ENCODE peak calls at places on chromosomes 13 and 19, in four cellular contexts. C is CD8-positive, alpha-beta memory T cell; F is kidney; Q is heart left ventricle. B is an unnamed sample.

GRCh38 chr19:36169084-36169760 is 17.0 kb upstream of the COX7A1 start:
- DNase-seq in F (no peak), C (no peak), Q (no peak), B (no peak)

GRCh38 chr19:35513975-35514809 is 743 bp upstream of the DMKN start:
- DNase-seq in C (no peak), Q (no peak), F (no peak), B (no peak)

GRCh38 chr19:10593820-10594637 is 6.9 kb upstream of the AP1M2 start:
- DNase-seq in C (no peak), F (peak; percentile 82), Q (no peak), B (no peak)

GRCh38 chr13:19845758-19846157 is 17.7 kb downstream of the ZMYM5 start:
- DNase-seq in C (no peak), F (no peak), Q (no peak), B (peak; percentile 91)

GRCh38 chr13:111567637-111568036 is 247.2 kb downstream of the TEX29 start:
- DNase-seq in Q (no peak), F (peak; percentile 46), C (no peak), B (no peak)

GRCh38 chr19:6429419-6430221 is 3.9 kb downstream of the SLC25A41 start:
- DNase-seq in Q (no peak), C (no peak), F (no peak), B (no peak)

GRCh38 chr13:90362718-90363117 is 984.8 kb upstream of the MIR17HG start:
- DNase-seq in Q (no peak), C (no peak), F (no peak), B (peak; percentile 19)

GRCh38 chr13:43787998-43788397 is 1.2 kb upstream of the ENOX1 start:
- DNase-seq in F (no peak), Q (no peak), C (no peak), B (no peak)

GRCh38 chr13:40777166-40777956 is 6.4 kb upstream of the MRPS31 start:
- DNase-seq in Q (no peak), C (peak; percentile 41), F (no peak), B (no peak)

GRCh38 chr19:11624064-11624463 is 26.8 kb downstream of the ZNF627 start:
- DNase-seq in Q (no peak), F (no peak), C (no peak), B (no peak)

GRCh38 chr13:32201809-32202208 is 113.4 kb downstream of the ZAR1L start:
- DNase-seq in Q (no peak), F (no peak), C (no peak), B (no peak)

GRCh38 chr19:15122331-15123030 is 15.3 kb downstream of the SYDE1 start:
- DNase-seq in Q (no peak), F (no peak), C (no peak), B (no peak)

GRCh38 chr13:113776231-113777125 is 17.5 kb downstream of the TMEM255B start:
- DNase-seq in C (no peak), Q (no peak), F (no peak), B (no peak)

GRCh38 chr19:16825312-16826168 is 3.7 kb upstream of the SIN3B start:
- DNase-seq in F (no peak), C (no peak), Q (peak; percentile 65), B (peak; percentile 69)

GRCh38 chr13:112958127-112958989 is 10.7 kb upstream of the MCF2L start:
- DNase-seq in F (peak; percentile 67), Q (no peak), C (no peak), B (no peak)

GRCh38 chr19:47702671-47703070 is 10.6 kb upstream of the EHD2 start:
- DNase-seq in F (no peak), Q (no peak), C (no peak), B (no peak)

GRCh38 chr13:109200556-109200955 is 571.1 kb downstream of the MYO16 start:
- DNase-seq in C (no peak), Q (no peak), F (no peak), B (no peak)

GRCh38 chr19:40989453-40989852 is 1.6 kb upstream of the CYP2B6 start:
- DNase-seq in F (no peak), C (no peak), Q (no peak), B (no peak)

GRCh38 chr13:98443329-98443728 is 133.6 kb downstream of the STK24 start:
- DNase-seq in Q (no peak), C (no peak), F (peak; percentile 73), B (peak; percentile 49)

GRCh38 chr19:32104465-32105235 is 240.8 kb upstream of the ZNF507 start:
- DNase-seq in F (no peak), Q (no peak), C (no peak), B (no peak)

GRCh38 chr19:13053761-13054604 is 48.7 kb downstream of the LYL1 start:
- DNase-seq in F (peak; percentile 96), Q (peak; percentile 93), C (no peak), B (peak; percentile 83)

GRCh38 chr13:28792992-28793391 is 27.1 kb upstream of the MTUS2 start:
- DNase-seq in Q (no peak), F (no peak), C (no peak), B (peak; percentile 31)

GRCh38 chr13:53170910-53171309 is 142.3 kb downstream of the OLFM4 start:
- DNase-seq in F (no peak), C (no peak), Q (no peak), B (no peak)

GRCh38 chr13:59112375-59112774 is 1051.4 kb downstream of the DIAPH3 start:
- DNase-seq in F (no peak), C (no peak), Q (peak; percentile 13), B (peak; percentile 2)

GRCh38 chr19:42022616-42023015 is 28.6 kb upstream of the ATP1A3 start:
- DNase-seq in C (no peak), F (no peak), Q (peak; percentile 18), B (no peak)

GRCh38 chr19:42023121-42023942 is 29.3 kb upstream of the ATP1A3 start:
- DNase-seq in F (no peak), Q (no peak), C (no peak), B (no peak)

GRCh38 chr19:42021185-42021584 is 27.2 kb upstream of the ATP1A3 start:
- DNase-seq in C (no peak), Q (no peak), F (no peak), B (no peak)

GRCh38 chr19:42017040-42017439 is 23.0 kb upstream of the ATP1A3 start:
- DNase-seq in C (no peak), F (no peak), Q (no peak), B (no peak)

DNA sequence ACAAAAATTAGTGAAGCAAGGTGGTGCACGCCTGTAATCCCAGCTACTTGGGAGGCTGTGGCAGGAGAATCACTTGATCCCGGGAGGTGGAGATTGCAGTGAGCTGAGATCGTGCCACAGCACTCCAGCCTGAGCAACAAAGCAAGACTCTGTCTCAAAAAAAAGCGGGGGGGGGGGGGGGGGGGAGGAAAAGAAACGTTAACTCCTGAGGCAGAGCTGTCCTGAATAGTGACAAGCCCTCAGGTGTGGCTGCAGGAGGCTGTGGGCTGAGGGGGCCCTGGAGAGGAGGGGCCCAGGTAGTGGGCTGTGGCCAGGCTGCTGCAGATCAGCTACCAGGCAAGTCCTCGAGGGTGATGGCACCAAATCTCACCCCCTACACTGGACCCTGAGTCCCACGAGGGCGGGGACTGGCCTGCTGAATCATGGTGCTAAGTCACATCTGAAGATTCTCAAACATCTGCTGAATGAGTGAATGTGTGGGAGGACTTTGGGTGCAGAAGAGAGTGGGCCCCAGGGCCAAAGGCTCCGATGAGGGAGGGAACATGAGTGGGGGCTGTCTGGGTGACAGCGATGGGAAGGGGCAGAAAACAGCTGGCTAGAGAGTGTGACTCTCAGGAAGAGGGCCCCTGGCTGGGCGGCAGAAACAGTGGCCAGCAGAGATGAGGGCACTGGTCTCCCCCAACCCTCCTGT is 24.6 kb upstream of the ATP1A3 start:
- DNase-seq in Q (no peak), C (no peak), F (no peak), B (no peak)
- H3K4me3 ChIP-seq in Q (no peak overlapping the region), C (no peak overlapping the region), F (no peak overlapping the region), B (no peak overlapping the region)

DNA sequence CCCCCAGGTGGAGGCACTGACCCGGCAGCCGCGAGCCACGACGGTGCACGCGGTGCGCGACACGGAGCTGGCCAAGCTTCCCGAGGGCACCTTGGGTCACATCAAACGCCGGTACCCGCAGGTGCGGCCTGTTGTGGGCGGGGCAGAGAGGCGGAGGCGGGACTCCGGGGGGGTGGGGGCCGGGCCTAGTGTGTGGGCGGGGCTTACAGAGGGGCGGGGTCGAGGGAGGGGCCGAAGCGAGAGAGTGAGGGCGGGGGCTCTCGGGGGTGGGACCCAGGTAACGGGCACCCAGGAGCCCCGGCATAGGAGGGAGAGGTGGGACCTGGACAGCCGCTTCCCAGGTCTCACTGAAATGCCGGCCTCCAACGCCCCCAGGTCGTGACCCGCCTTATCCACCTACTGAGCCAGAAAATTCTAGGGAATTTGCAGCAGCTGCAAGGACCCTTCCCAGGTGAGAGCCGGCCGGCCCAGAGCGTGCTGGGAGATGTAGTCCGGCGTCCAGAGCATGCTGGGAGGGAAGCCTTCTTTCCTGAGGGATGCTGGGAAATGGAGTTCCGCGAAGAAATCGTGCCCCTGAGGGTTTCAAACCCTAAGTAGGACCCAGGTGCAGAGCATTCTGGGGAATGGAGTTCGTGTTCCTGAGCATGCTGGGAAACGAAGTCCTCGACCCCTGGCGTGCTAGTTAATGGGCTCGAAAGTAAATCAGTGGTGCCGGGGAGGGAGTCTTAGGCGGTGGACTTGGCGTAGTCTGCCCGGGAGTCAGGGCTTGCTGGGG is 15.7 kb downstream of the PNPLA6 start:
- DNase-seq in Q (peak; percentile 65), F (peak; percentile 92), C (peak; percentile 20), B (no peak)
- H3K4me3 ChIP-seq in Q (no peak overlapping the region), F (peak overlapping the region; percentile 34), C (no peak overlapping the region), B (no peak overlapping the region)

GRCh38 chr19:4327877-4328242 is 10.8 kb downstream of the STAP2 start:
- DNase-seq in C (no peak), Q (no peak), F (no peak), B (no peak)
- H3K4me3 ChIP-seq in C (peak overlapping the region; percentile 81), Q (peak overlapping the region; percentile 48), F (no peak overlapping the region), B (peak overlapping the region; percentile 32)

GRCh38 chr19:2950286-2951124 is 5.7 kb upstream of the ZNF77 start:
- DNase-seq in F (peak; percentile 100), Q (peak; percentile 100), C (peak; percentile 100), B (peak; percentile 99)

GRCh38 chr19:2957160-2957559 is 12.4 kb upstream of the ZNF77 start:
- DNase-seq in Q (no peak), C (no peak), F (no peak), B (no peak)

GRCh38 chr19:2949939-2950285 is 5.1 kb upstream of the ZNF77 start:
- DNase-seq in F (no peak), C (no peak), Q (peak; percentile 77), B (no peak)

DNA sequence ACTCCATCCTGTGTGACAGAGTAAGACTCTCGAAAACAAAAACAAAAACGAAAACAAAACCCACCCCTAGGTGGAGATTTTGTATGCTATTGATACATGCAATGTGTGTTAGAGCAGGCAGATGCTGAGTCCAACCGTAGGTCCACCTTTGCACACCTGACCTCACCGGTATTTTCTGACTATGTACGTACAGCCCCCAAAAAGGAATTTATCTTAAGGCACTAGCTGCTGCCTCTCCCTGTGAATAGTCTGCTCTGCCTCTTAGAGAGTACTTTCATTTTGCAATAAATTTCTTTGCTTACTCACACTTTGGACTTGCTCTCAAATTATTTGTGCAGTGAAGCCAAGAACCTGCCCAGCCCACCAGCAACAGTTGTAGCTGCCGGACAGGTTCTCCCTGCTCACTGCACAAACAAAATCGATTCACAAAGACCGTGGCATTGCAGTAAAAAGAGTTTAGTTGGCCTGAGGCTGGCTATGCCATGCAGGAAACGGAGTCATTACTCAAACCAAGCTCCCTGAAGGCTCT is 8.2 kb upstream of the ZNF77 start:
- DNase-seq in Q (no peak), F (peak; percentile 83), C (no peak), B (no peak)
- H3K4me3 ChIP-seq in Q (no peak overlapping the region), F (peak overlapping the region; percentile 67), C (no peak overlapping the region), B (no peak overlapping the region)

B was measured in HFF-Myc.